ENCODE peak calls at places on chromosome 17, in nine cellular contexts. One of them, this sample, is unnamed.

GRCh38 chr17:34163681-34164080 is 91.4 kb upstream of the CCL2 start:
- DNase-seq in RWPE1: no peak
- DNase-seq in T-helper 2 cell: peak
- DNase-seq in fibroblast of mammary gland: peak
- DNase-seq in NCI-H1092: no peak
- DNase-seq in fibroblast of the conjunctiva: no peak
- DNase-seq in AG04450: no peak
- DNase-seq in iPS DF 6.9: no peak
- DNase-seq in tibial nerve: no peak
- DNase-seq in this sample: no peak

GRCh38 chr17:83062818-83063671 is 16.4 kb upstream of the METRNL start:
- DNase-seq in RWPE1: no peak
- DNase-seq in T-helper 2 cell: no peak
- DNase-seq in fibroblast of mammary gland: no peak
- DNase-seq in NCI-H1092: no peak
- DNase-seq in fibroblast of the conjunctiva: no peak
- DNase-seq in AG04450: no peak
- DNase-seq in iPS DF 6.9: no peak
- DNase-seq in tibial nerve: peak
- DNase-seq in this sample: peak

GRCh38 chr17:34254651-34255380 is at the start of gene CCL2:
- DNase-seq in RWPE1: peak
- DNase-seq in T-helper 2 cell: no peak
- DNase-seq in fibroblast of mammary gland: peak
- DNase-seq in NCI-H1092: no peak
- DNase-seq in fibroblast of the conjunctiva: peak
- DNase-seq in AG04450: peak
- DNase-seq in iPS DF 6.9: peak
- DNase-seq in tibial nerve: peak
- DNase-seq in this sample: peak

GRCh38 chr17:12990041-12990808 is 27.6 kb downstream of the ELAC2 start:
- DNase-seq in RWPE1: no peak
- DNase-seq in T-helper 2 cell: no peak
- DNase-seq in fibroblast of mammary gland: no peak
- DNase-seq in NCI-H1092: no peak
- DNase-seq in fibroblast of the conjunctiva: no peak
- DNase-seq in AG04450: no peak
- DNase-seq in iPS DF 6.9: no peak
- DNase-seq in tibial nerve: no peak
- DNase-seq in this sample: no peak

GRCh38 chr17:6454495-6455320 is 10.5 kb downstream of the PIMREG start:
- DNase-seq in RWPE1: no peak
- DNase-seq in T-helper 2 cell: no peak
- DNase-seq in fibroblast of mammary gland: no peak
- DNase-seq in NCI-H1092: no peak
- DNase-seq in fibroblast of the conjunctiva: no peak
- DNase-seq in AG04450: no peak
- DNase-seq in iPS DF 6.9: no peak
- DNase-seq in tibial nerve: no peak
- DNase-seq in this sample: no peak

GRCh38 chr17:34375598-34375997 is 12.6 kb upstream of the CCL1 start:
- DNase-seq in RWPE1: no peak
- DNase-seq in T-helper 2 cell: no peak
- DNase-seq in fibroblast of mammary gland: no peak
- DNase-seq in NCI-H1092: no peak
- DNase-seq in fibroblast of the conjunctiva: no peak
- DNase-seq in AG04450: no peak
- DNase-seq in iPS DF 6.9: no peak
- DNase-seq in tibial nerve: no peak
- DNase-seq in this sample: no peak

GRCh38 chr17:14622622-14623101 is 321.8 kb downstream of the HS3ST3B1 start:
- DNase-seq in RWPE1: no peak
- DNase-seq in T-helper 2 cell: no peak
- DNase-seq in fibroblast of mammary gland: no peak
- DNase-seq in NCI-H1092: no peak
- DNase-seq in fibroblast of the conjunctiva: no peak
- DNase-seq in AG04450: no peak
- DNase-seq in iPS DF 6.9: no peak
- DNase-seq in tibial nerve: no peak
- DNase-seq in this sample: no peak

GRCh38 chr17:15966879-15967248 is 21.9 kb downstream of the ADORA2B start:
- DNase-seq in RWPE1: no peak
- DNase-seq in T-helper 2 cell: no peak
- DNase-seq in fibroblast of mammary gland: no peak
- DNase-seq in NCI-H1092: no peak
- DNase-seq in fibroblast of the conjunctiva: no peak
- DNase-seq in AG04450: no peak
- DNase-seq in iPS DF 6.9: no peak
- DNase-seq in tibial nerve: no peak
- DNase-seq in this sample: no peak

GRCh38 chr17:16980813-16981731 is 9.2 kb upstream of the TNFRSF13B start:
- DNase-seq in RWPE1: no peak
- DNase-seq in T-helper 2 cell: no peak
- DNase-seq in fibroblast of mammary gland: peak
- DNase-seq in NCI-H1092: no peak
- DNase-seq in fibroblast of the conjunctiva: no peak
- DNase-seq in AG04450: no peak
- DNase-seq in iPS DF 6.9: no peak
- DNase-seq in tibial nerve: no peak
- DNase-seq in this sample: no peak